ENCODE peak calls at places on chromosomes 3 and 15, in eight cellular contexts. J is sigmoid colon, L is GM12892, N is prostate gland, G is stomach, R is breast epithelium, E is HCT116, H is endothelial cell of umbilical vein. Y is an unnamed sample.

GRCh38 chr3:187227658-187228258 is 30.5 kb downstream of the RTP1 start:
- DNase-seq in J (no peak), L (no peak), N (no peak), G (no peak), R (no peak), E (no peak), H (no peak), Y (no peak)

GRCh38 chr15:32669870-32670623 is 28.5 kb downstream of the SCG5 start:
- DNase-seq in J (peak), L (no peak), N (no peak), G (no peak), R (no peak), E (no peak), H (no peak), Y (peak)

GRCh38 chr15:64513823-64514222 is 53.4 kb downstream of the ZNF609 start:
- DNase-seq in J (no peak), L (no peak), N (no peak), G (no peak), R (no peak), E (no peak), H (no peak), Y (no peak)

GRCh38 chr3:42803800-42804112 is 534 bp downstream of the HIGD1A start:
- DNase-seq in J (no peak), L (peak), N (no peak), G (peak), R (no peak), E (no peak), H (no peak), Y (peak)

GRCh38 chr3:15108082-15108545 is 9.2 kb upstream of the RBSN start:
- DNase-seq in J (peak), L (peak), N (peak), G (peak), R (peak), E (peak), H (peak), Y (peak)

GRCh38 chr15:78879517-78880241 is 7.0 kb downstream of the MORF4L1 start:
- DNase-seq in J (no peak), L (no peak), N (no peak), G (no peak), R (no peak), E (no peak), H (no peak), Y (no peak)

GRCh38 chr3:168952551-168952950 is 711.0 kb downstream of the MECOM start:
- DNase-seq in J (no peak), L (no peak), N (no peak), G (no peak), R (no peak), E (peak), H (peak), Y (peak)

GRCh38 chr3:170532573-170532972 is 53.3 kb downstream of the SLC7A14 start:
- DNase-seq in J (no peak), L (no peak), N (no peak), G (no peak), R (no peak), E (no peak), H (no peak), Y (no peak)

GRCh38 chr15:22873204-22873701 is 34.8 kb downstream of the NIPA2 start:
- DNase-seq in J (no peak), L (no peak), N (no peak), G (no peak), R (no peak), E (no peak), H (no peak), Y (no peak)

GRCh38 chr15:76203766-76204557 is 107.3 kb downstream of the ETFA start:
- DNase-seq in J (peak), L (no peak), N (no peak), G (no peak), R (no peak), E (no peak), H (no peak), Y (no peak)

GRCh38 chr3:112293368-112294321 is at the start of gene SLC9C1:
- DNase-seq in J (no peak), L (no peak), N (peak), G (no peak), R (no peak), E (peak), H (peak), Y (peak)

GRCh38 chr15:66721501-66721937 is 19.5 kb downstream of the SMAD6 start:
- DNase-seq in J (no peak), L (no peak), N (no peak), G (no peak), R (no peak), E (no peak), H (no peak), Y (no peak)

GRCh38 chr3:152458725-152459515 is 190.2 kb downstream of the MBNL1 start:
- DNase-seq in J (no peak), L (no peak), N (no peak), G (no peak), R (no peak), E (no peak), H (no peak), Y (no peak)

GRCh38 chr3:196793224-196793623 is 53.6 kb downstream of the PAK2 start:
- DNase-seq in J (no peak), L (no peak), N (peak), G (no peak), R (no peak), E (peak), H (peak), Y (peak)

GRCh38 chr3:16849795-16850194 is 35.0 kb upstream of the PLCL2 start:
- DNase-seq in J (no peak), L (no peak), N (no peak), G (no peak), R (no peak), E (no peak), H (peak), Y (no peak)

GRCh38 chr3:78633626-78634025 is 1134.2 kb downstream of the ROBO1 start:
- DNase-seq in J (no peak), L (no peak), N (no peak), G (no peak), R (no peak), E (no peak), H (no peak), Y (no peak)

GRCh38 chr3:195570344-195570743 is 13.4 kb downstream of the APOD start:
- DNase-seq in J (no peak), L (no peak), N (no peak), G (no peak), R (no peak), E (no peak), H (no peak), Y (no peak)

DNA sequence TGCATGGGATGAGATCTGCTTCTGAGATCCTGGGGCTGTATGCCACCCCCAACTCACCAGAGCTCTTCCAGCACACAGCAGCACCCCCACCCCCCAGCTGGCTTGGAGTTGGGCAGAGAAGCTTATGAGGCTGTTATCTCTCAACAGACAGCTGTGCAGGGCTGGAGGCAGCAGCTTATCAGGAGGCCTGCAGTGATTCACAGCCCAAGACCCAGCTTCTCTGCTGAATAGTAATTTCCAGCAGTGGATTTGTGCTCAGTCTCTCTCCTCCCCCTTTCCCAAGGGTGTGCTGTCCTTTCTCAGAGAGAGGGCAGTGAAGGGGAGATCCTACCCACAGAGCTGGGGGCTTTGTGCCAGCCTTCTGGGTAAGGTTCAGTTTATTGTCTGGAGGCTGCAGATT is 2.1 kb downstream of the RPP25 start:
- DNase-seq in J (no peak), L (no peak), N (no peak), G (no peak), R (no peak), E (no peak), H (peak), Y (no peak)
- TF ChIP-seq POLR2AphosphoS5 in J (no peak), L (no peak), N (no peak), G (no peak), R (no peak), E (no peak), H (peak), Y (no peak)

GRCh38 chr3:39178553-39178952 is 13.8 kb downstream of the XIRP1 start:
- DNase-seq in J (no peak), L (no peak), N (no peak), G (no peak), R (no peak), E (no peak), H (peak), Y (no peak)
- TF ChIP-seq POLR2AphosphoS5 in J (no peak), L (no peak), N (no peak), G (no peak), R (no peak), E (no peak), H (peak), Y (no peak)

GRCh38 chr3:58044656-58045055 is 36.4 kb downstream of the FLNB start:
- DNase-seq in J (no peak), L (no peak), N (no peak), G (no peak), R (no peak), E (no peak), H (peak), Y (no peak)

GRCh38 chr3:58049143-58049785 is 41.0 kb downstream of the FLNB start:
- DNase-seq in J (peak), L (no peak), N (peak), G (peak), R (peak), E (peak), H (peak), Y (peak)

GRCh38 chr3:58045084-58045483 is 36.9 kb downstream of the FLNB start:
- DNase-seq in J (no peak), L (no peak), N (no peak), G (no peak), R (no peak), E (no peak), H (no peak), Y (no peak)

GRCh38 chr3:58048301-58048700 is 40.1 kb downstream of the FLNB start:
- DNase-seq in J (no peak), L (no peak), N (no peak), G (no peak), R (no peak), E (no peak), H (peak), Y (no peak)

GRCh38 chr3:58047806-58048205 is 39.6 kb downstream of the FLNB start:
- DNase-seq in J (no peak), L (no peak), N (no peak), G (no peak), R (no peak), E (no peak), H (peak), Y (no peak)
- TF ChIP-seq POLR2AphosphoS5 in J (peak), L (no peak), N (no peak), G (peak), R (no peak), E (no peak), H (no peak), Y (no peak)

DNA sequence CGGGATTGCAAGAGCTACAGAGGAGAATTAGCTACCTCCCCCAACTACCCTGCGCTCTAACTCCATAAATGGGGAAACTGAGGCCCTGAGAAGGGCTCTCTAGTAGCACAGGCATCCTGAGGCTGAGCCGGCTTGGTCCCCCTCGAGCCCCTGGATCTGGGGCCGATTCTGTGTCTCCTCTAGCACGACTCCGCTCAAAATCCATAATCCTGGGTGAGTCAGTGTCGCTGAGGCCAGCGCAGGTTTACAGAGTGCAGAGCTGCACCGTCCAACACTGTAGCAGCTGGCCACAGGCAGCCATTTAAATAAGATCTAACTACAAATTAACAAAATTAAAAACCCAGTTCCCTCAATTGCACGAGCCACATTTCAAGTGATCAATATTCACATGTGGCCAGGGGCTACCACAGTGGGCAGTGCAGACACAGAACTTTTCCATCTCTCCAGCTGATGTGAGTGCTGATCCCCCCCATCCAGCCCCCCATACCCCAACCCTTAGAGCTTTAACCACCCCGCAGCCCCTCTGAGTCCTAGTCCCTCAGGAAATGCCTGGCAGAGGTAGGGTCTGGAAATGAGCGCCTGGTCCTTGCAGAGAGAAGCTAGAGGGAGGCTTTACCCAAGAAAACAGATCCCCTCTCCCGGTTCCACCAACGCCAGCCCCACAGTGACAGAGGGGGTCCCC is 10.7 kb downstream of the GATA2 start:
- DNase-seq in J (no peak), L (no peak), N (no peak), G (no peak), R (no peak), E (no peak), H (peak), Y (no peak)
- TF ChIP-seq POLR2AphosphoS5 in J (no peak), L (no peak), N (no peak), G (no peak), R (no peak), E (no peak), H (no peak), Y (no peak)

GRCh38 chr3:44339181-44339741 is 695 bp downstream of the TCAIM start:
- DNase-seq in J (no peak), L (no peak), N (no peak), G (no peak), R (no peak), E (no peak), H (peak), Y (no peak)

GRCh38 chr3:44339990-44340389 is 1.4 kb downstream of the TCAIM start:
- DNase-seq in J (no peak), L (no peak), N (no peak), G (no peak), R (no peak), E (no peak), H (no peak), Y (no peak)

GRCh38 chr3:44337253-44337652 is 1.3 kb upstream of the TCAIM start:
- DNase-seq in J (no peak), L (no peak), N (no peak), G (no peak), R (no peak), E (no peak), H (no peak), Y (no peak)

GRCh38 chr3:44338828-44339127 is 212 bp downstream of the TCAIM start:
- DNase-seq in J (no peak), L (no peak), N (no peak), G (no peak), R (no peak), E (no peak), H (no peak), Y (no peak)

GRCh38 chr3:44338010-44338827 is at the start of gene TCAIM:
- DNase-seq in J (peak), L (peak), N (peak), G (peak), R (peak), E (peak), H (peak), Y (peak)
- TF ChIP-seq POLR2AphosphoS5 in J (peak), L (peak), N (peak), G (peak), R (peak), E (peak), H (peak), Y (peak)